ENCODE peak calls at places on chromosome 9, in ten cellular contexts. V is lower leg skin, Y is esophagus squamous epithelium, H is fibroblast of mammary gland, G is brain microvascular endothelial cell, T is psoas muscle, E is foreskin fibroblast, X is cardiac fibroblast, B is MM.1S, C is uterus. P is an unnamed sample.

GRCh38 chr9:86494644-86495081 is 140.5 kb upstream of the TUT7 start:
- DNase-seq in V (no peak), Y (no peak), H (peak), G (peak), T (no peak), E (peak), X (peak), B (no peak), C (no peak), P (no peak)

GRCh38 chr9:132726561-132727150 is 56.4 kb downstream of the GTF3C4 start:
- DNase-seq in V (no peak), Y (no peak), H (no peak), G (no peak), T (no peak), E (no peak), X (no peak), B (no peak), C (no peak), P (no peak)

GRCh38 chr9:26863074-26863473 is 29.5 kb downstream of the CAAP1 start:
- DNase-seq in V (no peak), Y (no peak), H (peak), G (peak), T (no peak), E (peak), X (peak), B (no peak), C (no peak), P (no peak)

GRCh38 chr9:34675048-34675714 is 12.7 kb upstream of the CCL27 start:
- DNase-seq in V (no peak), Y (no peak), H (peak), G (peak), T (peak), E (peak), X (peak), B (peak), C (no peak), P (peak)

GRCh38 chr9:121328876-121329681 is 41.0 kb downstream of the STOM start:
- DNase-seq in V (peak), Y (no peak), H (no peak), G (no peak), T (no peak), E (no peak), X (no peak), B (no peak), C (no peak), P (no peak)

GRCh38 chr9:133199648-133200321 is 9.3 kb downstream of the OBP2B start:
- DNase-seq in V (no peak), Y (no peak), H (peak), G (no peak), T (peak), E (no peak), X (no peak), B (no peak), C (no peak), P (peak)

GRCh38 chr9:17003576-17004240 is 131.1 kb upstream of the CNTLN start:
- DNase-seq in V (no peak), Y (no peak), H (peak), G (peak), T (no peak), E (peak), X (peak), B (no peak), C (no peak), P (no peak)

GRCh38 chr9:96420468-96421219 is 2.5 kb upstream of the ZNF367 start:
- DNase-seq in V (peak), Y (no peak), H (peak), G (peak), T (no peak), E (peak), X (peak), B (peak), C (peak), P (peak)

GRCh38 chr9:16039988-16040761 is 487.3 kb downstream of the CCDC171 start:
- DNase-seq in V (no peak), Y (no peak), H (no peak), G (peak), T (no peak), E (no peak), X (no peak), B (no peak), C (peak), P (no peak)

GRCh38 chr9:98472216-98472615 is 216.8 kb upstream of the TBC1D2 start:
- DNase-seq in V (no peak), Y (no peak), H (no peak), G (no peak), T (no peak), E (no peak), X (no peak), B (no peak), C (no peak), P (no peak)

GRCh38 chr9:91805031-91805430 is 145.0 kb downstream of the ROR2 start:
- DNase-seq in V (no peak), Y (no peak), H (no peak), G (no peak), T (peak), E (no peak), X (no peak), B (no peak), C (no peak), P (no peak)

GRCh38 chr9:84669008-84669292 is 579 bp upstream of the NTRK2 start:
- DNase-seq in V (no peak), Y (no peak), H (no peak), G (no peak), T (no peak), E (no peak), X (no peak), B (no peak), C (no peak), P (no peak)

GRCh38 chr9:93510041-93510440 is 56.7 kb upstream of the FAM120AOS start:
- DNase-seq in V (no peak), Y (no peak), H (no peak), G (no peak), T (no peak), E (no peak), X (no peak), B (no peak), C (no peak), P (no peak)

GRCh38 chr9:14251146-14252071 is 62.5 kb downstream of the NFIB start:
- DNase-seq in V (peak), Y (no peak), H (peak), G (peak), T (peak), E (peak), X (peak), B (no peak), C (peak), P (peak)

GRCh38 chr9:76403352-76403751 is 9.1 kb upstream of the RFK start:
- DNase-seq in V (no peak), Y (no peak), H (peak), G (peak), T (no peak), E (peak), X (peak), B (peak), C (no peak), P (no peak)

GRCh38 chr9:14258840-14259239 is 55.1 kb downstream of the NFIB start:
- DNase-seq in V (no peak), Y (no peak), H (peak), G (peak), T (no peak), E (peak), X (peak), B (no peak), C (no peak), P (no peak)

GRCh38 chr9:2640570-2640969 is 19.0 kb downstream of the VLDLR start:
- DNase-seq in V (no peak), Y (no peak), H (no peak), G (no peak), T (no peak), E (no peak), X (no peak), B (no peak), C (no peak), P (no peak)

GRCh38 chr9:2642068-2642467 is 20.5 kb downstream of the VLDLR start:
- DNase-seq in V (no peak), Y (no peak), H (no peak), G (no peak), T (no peak), E (no peak), X (no peak), B (no peak), C (no peak), P (no peak)

GRCh38 chr9:2639786-2640185 is 18.2 kb downstream of the VLDLR start:
- DNase-seq in V (no peak), Y (no peak), H (no peak), G (no peak), T (no peak), E (peak), X (peak), B (no peak), C (no peak), P (no peak)

GRCh38 chr9:2638871-2639673 is 17.5 kb downstream of the VLDLR start:
- DNase-seq in V (no peak), Y (no peak), H (no peak), G (no peak), T (no peak), E (peak), X (no peak), B (no peak), C (no peak), P (no peak)

GRCh38 chr9:2641033-2641432 is 19.4 kb downstream of the VLDLR start:
- DNase-seq in V (no peak), Y (no peak), H (no peak), G (no peak), T (no peak), E (no peak), X (no peak), B (no peak), C (no peak), P (no peak)
- H3K4me3 ChIP-seq in V (no peak), Y (no peak), H (no peak), G (no peak), T (no peak), E (no peak), X (no peak), B (no peak), C (no peak), P (no peak)

GRCh38 chr9:77896269-77897245 is 135.1 kb downstream of the GNAQ start:
- DNase-seq in V (no peak), Y (no peak), H (no peak), G (no peak), T (peak), E (no peak), X (no peak), B (no peak), C (no peak), P (peak)

GRCh38 chr9:77892171-77892570 is 139.4 kb downstream of the GNAQ start:
- DNase-seq in V (no peak), Y (no peak), H (no peak), G (no peak), T (no peak), E (no peak), X (no peak), B (peak), C (no peak), P (no peak)

GRCh38 chr9:77891150-77891549 is 140.5 kb downstream of the GNAQ start:
- DNase-seq in V (no peak), Y (no peak), H (no peak), G (no peak), T (no peak), E (no peak), X (no peak), B (no peak), C (no peak), P (no peak)

GRCh38 chr9:77893706-77894105 is 137.9 kb downstream of the GNAQ start:
- DNase-seq in V (no peak), Y (no peak), H (no peak), G (no peak), T (no peak), E (no peak), X (no peak), B (no peak), C (no peak), P (no peak)

DNA sequence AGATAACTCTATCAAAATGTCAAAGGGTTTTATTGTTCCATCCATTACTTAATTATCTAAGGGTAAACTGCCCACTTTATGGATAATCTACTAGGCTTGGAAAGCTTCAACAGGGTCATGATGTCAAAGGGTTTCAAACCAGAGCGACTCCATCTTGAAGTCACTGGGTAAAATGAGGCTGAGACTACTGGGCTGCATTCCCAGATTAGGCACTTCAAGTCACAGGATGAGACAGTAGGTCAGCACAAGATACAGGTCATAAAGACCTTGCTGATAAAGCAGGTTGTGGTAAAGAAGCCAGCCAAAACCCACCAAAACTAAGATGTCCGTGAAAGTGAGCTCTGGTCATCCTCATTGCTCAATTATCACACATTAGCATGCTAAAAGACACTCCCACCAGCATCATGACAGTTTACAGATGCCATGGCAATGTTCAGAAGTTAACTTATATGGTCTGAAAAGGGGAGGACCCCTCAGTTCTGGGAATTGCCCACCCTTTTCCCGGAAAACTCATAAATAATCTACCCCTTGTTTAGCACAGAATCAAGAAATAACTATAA is 138.6 kb downstream of the GNAQ start:
- DNase-seq in V (no peak), Y (no peak), H (no peak), G (no peak), T (no peak), E (no peak), X (no peak), B (no peak), C (no peak), P (no peak)
- H3K4me3 ChIP-seq in V (no peak), Y (no peak), H (no peak), G (no peak), T (no peak), E (no peak), X (no peak), B (no peak), C (no peak), P (no peak)

GRCh38 chr9:12424243-12424642 is 268.9 kb upstream of the TYRP1 start:
- DNase-seq in V (no peak), Y (no peak), H (no peak), G (no peak), T (no peak), E (no peak), X (no peak), B (no peak), C (no peak), P (no peak)
- H3K4me3 ChIP-seq in V (no peak), Y (no peak), H (no peak), G (no peak), T (no peak), E (no peak), X (no peak), B (no peak), C (no peak), P (no peak)

GRCh38 chr9:130664191-130665028 is at the start of gene PRDM12:
- DNase-seq in V (no peak), Y (no peak), H (no peak), G (no peak), T (no peak), E (peak), X (no peak), B (no peak), C (no peak), P (no peak)

GRCh38 chr9:130662099-130662926 is 2.1 kb upstream of the PRDM12 start:
- DNase-seq in V (no peak), Y (no peak), H (no peak), G (no peak), T (no peak), E (no peak), X (no peak), B (no peak), C (no peak), P (no peak)

GRCh38 chr9:130662927-130663257 is 1.5 kb upstream of the PRDM12 start:
- DNase-seq in V (no peak), Y (no peak), H (no peak), G (no peak), T (no peak), E (no peak), X (no peak), B (no peak), C (no peak), P (no peak)

GRCh38 chr9:130665029-130665430 is 636 bp downstream of the PRDM12 start:
- DNase-seq in V (no peak), Y (no peak), H (no peak), G (no peak), T (no peak), E (no peak), X (no peak), B (no peak), C (no peak), P (no peak)

GRCh38 chr9:130663258-130664171 is 879 bp upstream of the PRDM12 start:
- DNase-seq in V (no peak), Y (no peak), H (no peak), G (no peak), T (no peak), E (peak), X (no peak), B (no peak), C (no peak), P (no peak)
- H3K4me3 ChIP-seq in V (no peak), Y (peak), H (no peak), G (no peak), T (peak), E (no peak), X (no peak), B (no peak), C (no peak), P (no peak)

GRCh38 chr9:95044731-95045508 is 272.6 kb downstream of the FANCC start:
- DNase-seq in V (no peak), Y (no peak), H (no peak), G (no peak), T (peak), E (peak), X (no peak), B (no peak), C (no peak), P (peak)
- H3K4me3 ChIP-seq in V (no peak), Y (peak), H (no peak), G (no peak), T (peak), E (no peak), X (no peak), B (no peak), C (no peak), P (no peak)

GRCh38 chr9:105242557-105242956 is 1.9 kb upstream of the SLC44A1 start:
- DNase-seq in V (no peak), Y (no peak), H (peak), G (no peak), T (no peak), E (peak), X (peak), B (no peak), C (no peak), P (no peak)
- H3K4me3 ChIP-seq in V (no peak), Y (no peak), H (no peak), G (peak), T (no peak), E (peak), X (peak), B (peak), C (peak), P (no peak)

DNA sequence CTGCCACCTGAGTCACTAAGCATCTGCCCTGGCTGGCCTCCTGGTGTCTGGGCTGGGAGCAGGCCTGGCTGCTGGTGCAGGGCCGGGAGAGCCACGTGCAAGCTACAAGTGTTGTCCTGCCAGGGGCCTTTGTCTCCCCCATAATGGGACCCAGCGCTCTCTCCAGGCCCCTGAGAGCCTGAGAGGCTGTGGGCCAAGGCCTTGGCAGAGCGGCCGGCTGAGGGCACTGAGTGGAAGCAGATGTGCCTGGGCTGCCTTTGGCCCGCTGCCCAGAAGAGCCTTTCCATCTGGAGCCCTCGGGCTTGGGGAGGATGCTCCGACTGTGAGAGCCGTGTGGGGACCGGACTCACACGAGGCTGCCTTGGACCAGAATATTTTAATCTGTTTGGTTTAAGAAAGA is 185.5 kb downstream of the RGS3 start:
- DNase-seq in V (no peak), Y (no peak), H (peak), G (no peak), T (peak), E (peak), X (peak), B (no peak), C (no peak), P (peak)
- H3K4me3 ChIP-seq in V (no peak), Y (no peak), H (no peak), G (no peak), T (no peak), E (no peak), X (no peak), B (no peak), C (no peak), P (no peak)

DNA sequence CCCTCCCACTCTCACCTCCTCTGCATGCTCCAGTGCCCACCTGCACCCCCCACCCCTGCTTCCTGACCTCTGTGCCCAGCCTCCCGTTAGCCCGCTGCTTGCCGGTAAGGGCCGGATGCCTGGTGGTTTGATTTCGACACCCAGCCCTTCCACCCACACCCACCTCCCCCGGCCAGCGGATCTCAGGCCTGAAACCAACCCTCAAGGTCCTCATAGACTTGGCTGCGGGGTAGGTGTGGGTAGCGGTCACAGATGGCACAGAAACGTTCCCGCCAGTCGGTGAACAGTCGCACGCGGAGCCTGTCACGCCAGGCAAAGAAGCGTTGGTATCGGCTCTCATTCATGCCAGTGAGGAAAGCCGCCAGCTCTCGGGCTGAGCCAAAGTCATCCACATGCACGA is 1.4 kb downstream of the FUT7 start:
- DNase-seq in V (no peak), Y (no peak), H (no peak), G (no peak), T (peak), E (no peak), X (no peak), B (no peak), C (no peak), P (no peak)
- H3K4me3 ChIP-seq in V (no peak), Y (peak), H (no peak), G (no peak), T (no peak), E (no peak), X (no peak), B (no peak), C (no peak), P (no peak)

DNA sequence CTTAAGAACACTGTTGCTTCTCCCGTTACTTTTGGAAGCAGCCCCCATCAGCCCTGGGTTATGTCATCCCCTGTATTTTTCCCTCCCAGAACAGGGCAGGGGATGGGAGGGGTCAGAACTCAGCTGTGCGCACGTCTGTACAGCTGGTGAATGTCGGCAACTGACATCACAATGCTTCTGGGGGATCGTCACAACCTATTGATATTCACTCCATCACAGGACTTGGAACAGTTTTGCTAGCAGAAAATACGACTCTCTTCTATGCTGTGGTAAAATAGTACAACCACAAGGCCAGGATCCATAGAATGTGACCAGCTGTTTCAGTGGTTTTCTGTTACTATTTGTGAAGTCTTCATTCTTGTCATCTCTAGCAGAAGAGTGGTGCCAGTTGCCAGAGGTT is 77.0 kb upstream of the KLF4 start:
- DNase-seq in V (no peak), Y (no peak), H (no peak), G (no peak), T (no peak), E (no peak), X (peak), B (no peak), C (no peak), P (no peak)
- H3K4me3 ChIP-seq in V (no peak), Y (no peak), H (no peak), G (no peak), T (no peak), E (no peak), X (no peak), B (no peak), C (no peak), P (no peak)

GRCh38 chr9:127833555-127833954 is 20.9 kb downstream of the ENG start:
- DNase-seq in V (no peak), Y (no peak), H (peak), G (no peak), T (no peak), E (peak), X (peak), B (no peak), C (no peak), P (no peak)

GRCh38 chr9:127837346-127837745 is 17.1 kb downstream of the ENG start:
- DNase-seq in V (no peak), Y (no peak), H (peak), G (no peak), T (no peak), E (peak), X (peak), B (no peak), C (no peak), P (peak)

GRCh38 chr9:127835930-127836586 is 18.4 kb downstream of the ENG start:
- DNase-seq in V (no peak), Y (no peak), H (peak), G (peak), T (peak), E (peak), X (peak), B (no peak), C (peak), P (no peak)

GRCh38 chr9:127838375-127839078 is 15.9 kb downstream of the ENG start:
- DNase-seq in V (peak), Y (peak), H (peak), G (peak), T (peak), E (peak), X (peak), B (no peak), C (peak), P (peak)
- H3K4me3 ChIP-seq in V (no peak), Y (peak), H (peak), G (peak), T (peak), E (peak), X (peak), B (no peak), C (no peak), P (no peak)

P was measured in thyroid gland.